ENCODE peak calls at places on chromosomes 4 and X, in six cellular contexts. F is fibroblast of pulmonary artery, G is foreskin fibroblast, Z is hepatocyte, X is kidney epithelial cell, V is Panc1. U is an unnamed sample.

GRCh38 chrX:49197543-49198087 is 2.4 kb downstream of the SYP start:
- DNase-seq in G (no peak), Z (no peak), X (no peak), V (no peak), F (no peak), U (no peak)

GRCh38 chrX:71537743-71538142 is 4.8 kb downstream of the OGT start:
- DNase-seq in F (no peak), X (no peak), Z (no peak), V (no peak), G (no peak), U (no peak)

GRCh38 chr4:107252621-107253020 is 216.5 kb upstream of the DKK2 start:
- DNase-seq in X (no peak), F (no peak), G (no peak), V (no peak), Z (no peak), U (no peak)

GRCh38 chr4:76740866-76741662 is 156.9 kb downstream of the SOWAHB start:
- DNase-seq in F (no peak), X (no peak), G (no peak), V (no peak), Z (no peak), U (no peak)

GRCh38 chr4:2794707-2795557 is 2.0 kb downstream of the SH3BP2 start:
- DNase-seq in V (no peak), F (peak; percentile 86), G (peak; percentile 87), Z (peak; percentile 68), X (no peak), U (no peak)

GRCh38 chr4:123452585-123452984 is 56.0 kb downstream of the SPRY1 start:
- DNase-seq in X (peak; percentile 69), G (peak; percentile 91), V (peak; percentile 87), Z (peak; percentile 32), F (peak; percentile 59), U (peak; percentile 69)

GRCh38 chr4:13464973-13465372 is 19.2 kb downstream of the RAB28 start:
- DNase-seq in X (no peak), V (no peak), G (no peak), Z (no peak), F (no peak), U (no peak)

GRCh38 chrX:42219231-42219630 is 295.9 kb upstream of the CASK start:
- DNase-seq in F (peak; percentile 0), X (no peak), Z (no peak), G (no peak), V (no peak), U (no peak)

GRCh38 chrX:154025230-154025629 is 5.5 kb upstream of the IRAK1 start:
- DNase-seq in F (no peak), V (no peak), G (no peak), X (no peak), Z (no peak), U (no peak)

GRCh38 chrX:122272011-122272410 is 912.1 kb upstream of the GRIA3 start:
- DNase-seq in Z (no peak), F (no peak), X (no peak), V (no peak), G (no peak), U (no peak)

GRCh38 chrX:65697915-65698796 is 30.7 kb downstream of the MSN start:
- DNase-seq in G (no peak), X (no peak), V (no peak), Z (no peak), F (peak; percentile 45), U (no peak)

GRCh38 chr4:87911252-87911774 is 64.2 kb upstream of the SPP1 start:
- DNase-seq in F (peak; percentile 10), X (no peak), V (no peak), G (peak; percentile 2), Z (no peak), U (no peak)

GRCh38 chr4:59647011-59647410 is 1553.1 kb upstream of the ADGRL3 start:
- DNase-seq in V (no peak), Z (no peak), G (no peak), X (no peak), F (no peak), U (no peak)

GRCh38 chr4:10026485-10026884 is 5.2 kb upstream of the SLC2A9 start:
- DNase-seq in X (no peak), V (no peak), G (no peak), F (no peak), Z (no peak), U (no peak)

GRCh38 chrX:43423876-43424275 is 232.2 kb upstream of the MAOA start:
- DNase-seq in G (no peak), X (peak; percentile 7), F (no peak), V (no peak), Z (peak; percentile 14), U (peak; percentile 87)

GRCh38 chr4:14223461-14223860 is 595.9 kb upstream of the BOD1L1 start:
- DNase-seq in F (no peak), G (no peak), V (no peak), X (no peak), Z (no peak), U (no peak)

GRCh38 chr4:150164055-150164454 is 85.8 kb downstream of the DCLK2 start:
- DNase-seq in F (no peak), G (peak; percentile 38), V (no peak), Z (no peak), X (no peak), U (no peak)

DNA sequence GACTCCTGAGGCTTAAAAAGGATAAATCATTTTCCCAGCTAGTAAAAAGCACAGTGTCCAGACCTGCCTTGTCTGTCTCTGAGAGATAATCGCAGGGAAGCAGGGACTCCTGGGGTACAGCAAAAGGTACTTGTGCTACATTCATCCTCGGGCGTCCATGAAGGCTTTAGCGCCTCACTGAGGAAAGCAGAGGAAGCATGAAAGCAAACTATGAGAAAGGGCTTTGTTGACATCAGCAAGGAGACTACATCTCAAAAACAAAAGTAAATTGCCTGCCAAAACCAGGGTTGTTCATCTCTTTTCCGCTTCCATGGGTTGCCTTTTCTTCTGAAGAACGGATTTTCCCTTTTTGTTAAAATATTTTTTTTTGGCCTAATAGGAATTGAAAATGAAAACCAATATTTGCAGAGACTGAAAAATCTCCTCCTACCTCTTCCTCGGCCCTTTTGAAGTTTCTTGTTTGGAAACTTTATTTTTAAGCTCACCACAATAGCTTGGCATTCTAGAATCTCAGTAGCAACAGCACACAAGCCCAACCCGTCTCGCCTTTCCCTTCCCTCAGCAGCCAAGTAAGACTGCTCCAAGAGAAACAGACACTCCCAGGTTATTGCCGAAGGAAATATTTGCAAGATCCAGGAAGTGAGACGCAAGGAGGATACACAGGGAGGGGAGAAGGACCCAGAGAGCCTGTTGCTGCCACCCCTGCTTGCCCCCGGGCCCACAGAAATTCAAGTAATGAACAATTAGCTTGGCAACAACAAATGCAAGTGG is 148.3 kb upstream of the DGKK start:
- DNase-seq in Z (no peak), X (no peak), V (no peak), F (peak; percentile 50), G (no peak), U (no peak)
- TF ChIP-seq CTCF in Z (no peak), X (no peak), V (no peak), F (no peak), G (no peak), U (no peak)

GRCh38 chr4:38600575-38600974 is 63.4 kb upstream of the KLF3 start:
- DNase-seq in X (no peak), F (no peak), Z (no peak), G (no peak), V (no peak), U (no peak)
- H3K4me3 ChIP-seq in X (no peak overlapping the region), F (no peak overlapping the region), Z (no peak overlapping the region), G (no peak overlapping the region), V (no peak overlapping the region), U (no peak overlapping the region)

DNA sequence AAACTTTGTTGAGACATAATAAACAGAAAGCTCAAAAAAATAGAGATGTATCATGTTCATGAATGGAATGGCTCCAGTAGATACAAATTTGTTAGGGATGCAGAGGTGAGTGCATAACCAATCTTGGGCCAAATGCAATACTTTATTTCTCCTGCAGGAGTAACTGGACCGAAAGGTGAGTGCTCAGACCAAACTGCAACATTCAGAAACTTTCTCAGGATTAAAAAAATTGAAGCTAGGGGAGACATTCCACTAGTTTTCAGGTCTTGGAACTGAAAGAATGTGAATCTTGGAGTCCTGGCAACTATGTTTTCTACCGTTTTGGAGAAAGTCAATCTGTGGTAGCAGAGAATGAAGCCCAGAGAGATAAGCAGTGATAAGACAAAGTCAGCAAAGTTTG is 21.2 kb upstream of the LCORL start:
- DNase-seq in V (no peak), G (no peak), X (no peak), F (no peak), Z (no peak), U (no peak)
- TF ChIP-seq CTCF in V (peak; percentile 12), G (no peak), X (peak; percentile 9), F (peak; percentile 22), Z (no peak), U (peak; percentile 37)

DNA sequence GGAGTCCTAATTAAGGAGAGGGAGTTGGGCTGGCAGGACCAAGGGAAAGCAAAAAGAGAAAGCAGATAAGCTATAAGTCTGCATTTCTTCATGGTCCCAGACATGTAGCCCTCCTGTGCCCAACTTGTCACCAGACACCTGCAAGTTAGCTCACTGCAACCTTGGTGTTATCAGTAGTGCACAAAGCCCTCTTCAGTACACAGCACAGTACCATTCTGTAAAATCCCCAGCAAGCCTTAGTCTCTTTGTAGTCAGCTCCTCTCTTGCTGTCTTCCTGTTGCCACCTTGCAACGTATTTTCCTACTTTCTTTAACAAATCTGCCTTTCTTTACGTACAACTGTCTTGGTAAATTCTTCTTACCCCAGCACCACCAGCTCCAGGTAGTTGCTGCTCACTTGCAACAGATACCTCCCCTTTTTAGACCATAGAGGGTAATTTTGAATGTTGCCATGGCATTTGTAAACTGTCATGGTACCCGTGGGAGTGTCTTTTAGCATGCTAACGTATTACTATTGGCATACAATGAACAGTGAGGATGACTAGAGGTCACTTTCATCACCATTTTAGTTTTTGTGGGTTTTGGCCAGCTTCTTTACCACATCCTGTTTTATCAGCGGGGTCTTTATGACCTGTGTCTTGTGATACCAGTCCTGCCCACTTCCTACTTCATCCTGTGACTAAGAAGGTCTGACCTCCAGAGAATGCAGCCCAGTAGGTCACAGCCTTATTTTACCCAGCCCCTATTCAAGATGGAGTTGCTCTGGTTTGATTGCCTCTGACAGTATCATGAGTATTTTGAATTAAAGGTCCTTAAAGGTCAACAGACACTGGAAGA is 28.3 kb upstream of the AP1S2 start:
- DNase-seq in V (no peak), F (peak; percentile 36), G (peak; percentile 48), Z (no peak), X (no peak), U (no peak)
- H3K4me3 ChIP-seq in V (no peak overlapping the region), F (no peak overlapping the region), G (no peak overlapping the region), Z (no peak overlapping the region), X (no peak overlapping the region), U (no peak overlapping the region)

GRCh38 chr4:28462766-28463165 is 1602.1 kb downstream of the STIM2 start:
- DNase-seq in F (no peak), G (no peak), X (no peak), Z (peak; percentile 18), V (no peak), U (no peak)
- TF ChIP-seq CTCF in F (peak; percentile 11), G (no peak), X (peak; percentile 26), Z (peak; percentile 13), V (no peak), U (peak; percentile 13)

U was measured in epithelial cell of proximal tubule.